ENCODE peak calls at places on chromosomes 12 and 14, in seven cellular contexts. C, U, E, M, O, K and X are unnamed samples.

GRCh38 chr12:114812858-114813761 is 129.1 kb upstream of the TBX3 start:
- DNase-seq in M (peak; percentile 56), C (peak; percentile 77), E (no peak), O (no peak), K (peak; percentile 75), U (no peak), X (peak; percentile 68)

GRCh38 chr14:50399251-50400032 is 2.8 kb upstream of the CDKL1 start:
- DNase-seq in M (peak; percentile 10), C (no peak), O (no peak), E (peak; percentile 16), U (no peak), K (no peak), X (peak; percentile 37)

GRCh38 chr12:124390442-124391116 is 95.7 kb downstream of the RFLNA start:
- DNase-seq in U (peak; percentile 84), M (no peak), E (no peak), K (no peak), O (peak; percentile 55), C (no peak), X (peak; percentile 86)

GRCh38 chr12:94706250-94706661 is 55.9 kb upstream of the TMCC3 start:
- DNase-seq in U (no peak), E (peak; percentile 95), M (no peak), C (no peak), O (peak; percentile 67), K (no peak), X (peak; percentile 47)

GRCh38 chr14:95155044-95155443 is 2.3 kb downstream of the DICER1 start:
- DNase-seq in U (no peak), K (no peak), C (no peak), O (no peak), E (no peak), M (no peak), X (no peak)

GRCh38 chr12:57832966-57833365 is 13.6 kb downstream of the CTDSP2 start:
- DNase-seq in O (peak; percentile 40), E (no peak), K (no peak), U (no peak), M (no peak), C (peak; percentile 88), X (peak; percentile 37)

GRCh38 chr14:84825481-84825880 is 704.5 kb upstream of the FLRT2 start:
- DNase-seq in O (no peak), C (no peak), U (no peak), K (no peak), M (no peak), E (peak; percentile 63), X (peak; percentile 13)

GRCh38 chr12:51098611-51099010 is 15.2 kb upstream of the CSRNP2 start:
- DNase-seq in M (no peak), U (no peak), K (no peak), E (no peak), C (no peak), O (no peak), X (peak; percentile 40)

GRCh38 chr12:103392722-103393121 is 103.0 kb downstream of the C12orf42 start:
- DNase-seq in K (no peak), E (no peak), U (no peak), M (no peak), C (no peak), O (peak; percentile 79), X (no peak)

GRCh38 chr12:71731439-71732356 is 23.0 kb upstream of the RAB21 start:
- DNase-seq in M (no peak), O (peak; percentile 22), U (no peak), C (peak; percentile 33), K (peak; percentile 79), E (no peak), X (no peak)

GRCh38 chr12:47244730-47245285 is 165.0 kb upstream of the AMIGO2 start:
- DNase-seq in M (no peak), O (no peak), U (no peak), C (no peak), E (no peak), K (no peak), X (no peak)

GRCh38 chr12:54159140-54159539 is 29.6 kb downstream of the SMUG1 start:
- DNase-seq in O (peak; percentile 71), C (peak; percentile 80), M (no peak), E (peak; percentile 17), K (peak; percentile 61), U (peak; percentile 81), X (peak; percentile 3)

GRCh38 chr14:95561001-95561412 is 26.2 kb downstream of the GLRX5 start:
- DNase-seq in E (peak; percentile 73), C (peak; percentile 94), K (peak; percentile 84), U (peak; percentile 97), M (peak; percentile 68), O (peak; percentile 93), X (peak; percentile 95)

GRCh38 chr12:107159384-107159900 is 66.1 kb upstream of the CRY1 start:
- DNase-seq in U (no peak), O (no peak), K (no peak), M (no peak), C (no peak), E (no peak), X (no peak)

GRCh38 chr12:12474931-12475485 is 87.7 kb downstream of the DUSP16 start:
- DNase-seq in K (no peak), U (no peak), O (peak; percentile 91), C (no peak), E (no peak), M (no peak), X (peak; percentile 17)

GRCh38 chr12:71552728-71553501 is 110.7 kb downstream of the ZFC3H1 start:
- DNase-seq in C (no peak), O (no peak), M (no peak), K (peak; percentile 92), U (no peak), E (no peak), X (no peak)

GRCh38 chr12:62426095-62426488 is 40.5 kb upstream of the MON2 start:
- DNase-seq in U (no peak), C (no peak), M (no peak), E (no peak), O (no peak), K (no peak), X (peak; percentile 63)

GRCh38 chr12:104730761-104731160 is 227.3 kb downstream of the SLC41A2 start:
- DNase-seq in O (no peak), C (no peak), U (no peak), M (no peak), E (no peak), K (no peak), X (no peak)

GRCh38 chr14:76930549-76930948 is 98.0 kb downstream of the IRF2BPL start:
- DNase-seq in K (no peak), U (no peak), O (no peak), E (no peak), C (no peak), M (no peak), X (no peak)

GRCh38 chr12:89540586-89540985 is 14.7 kb upstream of the POC1B start:
- DNase-seq in K (no peak), E (no peak), M (no peak), O (no peak), U (peak; percentile 58), C (no peak), X (no peak)

GRCh38 chr12:125222876-125223275 is 157.6 kb downstream of the AACS start:
- DNase-seq in C (no peak), E (no peak), U (no peak), O (no peak), M (no peak), K (no peak), X (no peak)

GRCh38 chr14:88995437-88996198 is 171.2 kb downstream of the TTC8 start:
- DNase-seq in K (no peak), E (peak; percentile 70), C (no peak), U (peak; percentile 74), M (peak; percentile 85), O (no peak), X (peak; percentile 65)

DNA sequence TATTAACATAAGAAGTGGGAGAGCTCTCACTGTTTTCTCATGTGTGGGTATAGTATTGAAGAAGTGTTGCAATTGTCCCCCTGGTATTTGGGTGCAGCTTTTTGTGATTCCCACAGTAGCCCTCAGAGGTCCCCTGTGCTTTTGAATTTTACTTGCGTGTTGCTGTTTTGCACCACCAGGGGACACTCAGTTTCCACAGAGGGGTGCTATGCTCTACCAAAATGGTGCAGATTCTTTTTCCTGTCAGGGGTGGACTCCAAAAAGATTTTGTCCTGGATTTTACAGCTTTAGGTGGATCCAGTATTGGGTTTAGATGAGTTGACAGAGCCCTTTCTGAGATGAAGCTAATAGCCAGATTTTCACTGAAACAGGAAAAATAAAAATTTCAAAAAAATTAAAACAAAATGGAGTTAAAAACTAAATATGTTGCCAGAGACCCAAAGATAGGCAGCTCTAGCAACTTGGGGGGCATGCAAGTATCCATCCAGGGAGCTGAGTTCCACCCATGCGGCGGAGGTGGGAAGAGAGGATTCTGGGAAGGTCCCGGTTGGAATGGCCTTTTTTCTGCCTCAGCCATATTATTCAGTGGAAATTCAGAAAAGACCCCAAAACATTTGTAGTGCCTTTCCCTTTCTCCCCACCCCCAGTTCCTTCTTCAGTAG is 50.2 kb downstream of the TTLL5 start:
- DNase-seq in K (peak; percentile 47), C (peak; percentile 59), U (peak; percentile 55), O (peak; percentile 61), E (peak; percentile 40), M (peak; percentile 37), X (peak; percentile 85)
- TF ChIP-seq CTCF in K (peak; percentile 61), C (peak; percentile 64), U (peak; percentile 81), O (peak; percentile 70), E (peak; percentile 91), M (peak; percentile 98), X (peak; percentile 99)

GRCh38 chr12:88153959-88154358 is 11.9 kb downstream of the TMTC3 start:
- DNase-seq in C (peak; percentile 9), O (peak; percentile 26), K (peak; percentile 16), E (no peak), M (peak; percentile 20), U (no peak), X (peak; percentile 80)

DNA sequence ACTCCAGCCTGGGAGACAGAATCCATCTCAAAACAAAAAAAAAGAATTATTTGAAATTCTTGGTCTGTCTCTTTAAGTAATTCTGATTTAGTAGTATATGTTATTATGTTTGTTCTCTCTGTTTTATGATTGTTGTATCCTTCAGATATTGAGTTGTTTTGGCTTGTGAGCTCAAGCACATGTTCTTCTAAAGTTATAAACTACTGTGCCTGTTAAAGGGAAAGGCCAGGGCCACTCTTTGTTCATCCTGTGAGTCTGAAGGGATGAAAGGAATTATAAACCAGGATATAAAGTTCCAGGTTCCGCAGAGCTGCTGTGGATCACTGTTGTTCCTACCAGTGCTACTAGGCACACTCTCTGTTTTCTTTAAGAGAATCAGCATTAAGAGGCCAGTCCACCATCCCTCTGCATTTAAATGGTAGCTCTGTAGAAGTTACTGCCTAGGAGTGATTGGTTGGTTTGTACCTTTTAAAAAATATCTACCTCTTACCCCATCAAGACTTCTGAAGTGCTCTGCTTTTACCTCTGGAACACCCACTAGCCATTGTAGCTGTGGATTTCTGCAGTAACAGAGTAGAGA is 14.1 kb downstream of the TMTC3 start:
- DNase-seq in K (no peak), E (no peak), C (no peak), O (no peak), M (no peak), U (no peak), X (no peak)
- H3K4me3 ChIP-seq in K (no peak overlapping the region), E (no peak overlapping the region), C (no peak overlapping the region), O (no peak overlapping the region), M (no peak overlapping the region), U (no peak overlapping the region), X (no peak overlapping the region)

GRCh38 chr12:81461163-81461562 is 298.0 kb downstream of the PPFIA2 start:
- DNase-seq in M (no peak), O (peak; percentile 5), K (no peak), E (no peak), U (no peak), C (no peak), X (no peak)
- TF ChIP-seq CTCF in M (no peak), O (peak; percentile 13), K (no peak), E (peak; percentile 3), U (no peak), C (peak; percentile 55), X (peak; percentile 22)

DNA sequence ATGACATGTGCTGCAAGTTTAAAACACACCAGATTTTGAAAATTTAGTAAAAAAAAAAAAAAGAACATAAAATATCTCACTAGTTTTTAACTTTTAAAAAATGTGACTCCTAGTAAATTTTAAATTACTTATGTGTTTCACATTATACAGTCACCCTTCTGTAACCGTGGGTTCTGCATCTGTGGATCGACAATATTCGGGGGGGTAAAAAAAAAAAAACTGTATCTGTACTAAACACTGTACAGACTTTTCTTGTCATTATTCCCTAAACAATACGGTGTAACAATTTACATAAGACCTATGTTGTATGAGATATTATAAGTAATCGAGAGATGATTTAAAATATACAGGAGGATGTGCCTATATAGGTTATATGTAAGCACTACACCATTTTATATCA is 3.2 kb downstream of the DDX24 start:
- DNase-seq in U (no peak), E (no peak), O (no peak), M (no peak), C (no peak), K (no peak), X (no peak)
- H3K4me3 ChIP-seq in U (no peak overlapping the region), E (no peak overlapping the region), O (no peak overlapping the region), M (no peak overlapping the region), C (no peak overlapping the region), K (peak overlapping the region; percentile 38), X (no peak overlapping the region)